ENCODE peak calls at places on chromosomes 12 and 14, in eight cellular contexts. One of them, this sample, is unnamed.

GRCh38 chr12:55687746-55688145 is 20.0 kb downstream of the ITGA7 start:
- DNase-seq in lung: no peak
- DNase-seq in gastrocnemius medialis: no peak
- DNase-seq in left ventricle myocardium inferior: no peak
- DNase-seq in A549: no peak
- DNase-seq in fibroblast of lung: no peak
- DNase-seq in tibial artery: no peak
- DNase-seq in mammary epithelial cell: peak; percentile 23
- DNase-seq in this sample: no peak

GRCh38 chr14:33908540-33909223 is 42.2 kb downstream of the EGLN3 start:
- DNase-seq in lung: no peak
- DNase-seq in gastrocnemius medialis: no peak
- DNase-seq in left ventricle myocardium inferior: no peak
- DNase-seq in A549: no peak
- DNase-seq in fibroblast of lung: no peak
- DNase-seq in tibial artery: no peak
- DNase-seq in mammary epithelial cell: no peak
- DNase-seq in this sample: no peak

GRCh38 chr14:50303744-50304471 is 8.1 kb downstream of the L2HGDH start:
- DNase-seq in lung: peak; percentile 47
- DNase-seq in gastrocnemius medialis: peak; percentile 38
- DNase-seq in left ventricle myocardium inferior: peak; percentile 17
- DNase-seq in A549: no peak
- DNase-seq in fibroblast of lung: peak; percentile 75
- DNase-seq in tibial artery: no peak
- DNase-seq in mammary epithelial cell: no peak
- DNase-seq in this sample: no peak

GRCh38 chr14:35221462-35221861 is 70.7 kb upstream of the PSMA6 start:
- DNase-seq in lung: no peak
- DNase-seq in gastrocnemius medialis: no peak
- DNase-seq in left ventricle myocardium inferior: no peak
- DNase-seq in A549: no peak
- DNase-seq in fibroblast of lung: no peak
- DNase-seq in tibial artery: no peak
- DNase-seq in mammary epithelial cell: no peak
- DNase-seq in this sample: no peak

GRCh38 chr12:51863921-51864700 is 15.6 kb upstream of the FIGNL2 start:
- DNase-seq in lung: no peak
- DNase-seq in gastrocnemius medialis: no peak
- DNase-seq in left ventricle myocardium inferior: no peak
- DNase-seq in A549: no peak
- DNase-seq in fibroblast of lung: no peak
- DNase-seq in tibial artery: no peak
- DNase-seq in mammary epithelial cell: no peak
- DNase-seq in this sample: no peak

GRCh38 chr14:105212541-105213305 is 31.6 kb upstream of the NUDT14 start:
- DNase-seq in lung: no peak
- DNase-seq in gastrocnemius medialis: no peak
- DNase-seq in left ventricle myocardium inferior: no peak
- DNase-seq in A549: no peak
- DNase-seq in fibroblast of lung: no peak
- DNase-seq in tibial artery: no peak
- DNase-seq in mammary epithelial cell: no peak
- DNase-seq in this sample: no peak

GRCh38 chr14:91897121-91897701 is 29.9 kb upstream of the TC2N start:
- DNase-seq in lung: peak; percentile 70
- DNase-seq in gastrocnemius medialis: peak; percentile 48
- DNase-seq in left ventricle myocardium inferior: peak; percentile 62
- DNase-seq in A549: no peak
- DNase-seq in fibroblast of lung: peak; percentile 85
- DNase-seq in tibial artery: peak; percentile 82
- DNase-seq in mammary epithelial cell: peak; percentile 17
- DNase-seq in this sample: no peak

GRCh38 chr14:101508196-101508947 is 52.9 kb upstream of the DIO3 start:
- DNase-seq in lung: no peak
- DNase-seq in gastrocnemius medialis: peak; percentile 6
- DNase-seq in left ventricle myocardium inferior: peak; percentile 8
- DNase-seq in A549: no peak
- DNase-seq in fibroblast of lung: no peak
- DNase-seq in tibial artery: peak; percentile 15
- DNase-seq in mammary epithelial cell: no peak
- DNase-seq in this sample: no peak

GRCh38 chr12:108638141-108638823 is 4.6 kb upstream of the SELPLG start:
- DNase-seq in lung: no peak
- DNase-seq in gastrocnemius medialis: peak; percentile 29
- DNase-seq in left ventricle myocardium inferior: no peak
- DNase-seq in A549: no peak
- DNase-seq in fibroblast of lung: no peak
- DNase-seq in tibial artery: peak; percentile 41
- DNase-seq in mammary epithelial cell: no peak
- DNase-seq in this sample: no peak

GRCh38 chr12:56873382-56873781 is 60.8 kb downstream of the SDR9C7 start:
- DNase-seq in lung: no peak
- DNase-seq in gastrocnemius medialis: no peak
- DNase-seq in left ventricle myocardium inferior: no peak
- DNase-seq in A549: no peak
- DNase-seq in fibroblast of lung: no peak
- DNase-seq in tibial artery: no peak
- DNase-seq in mammary epithelial cell: no peak
- DNase-seq in this sample: no peak

GRCh38 chr14:55901281-55901680 is 216.9 kb upstream of the PELI2 start:
- DNase-seq in lung: no peak
- DNase-seq in gastrocnemius medialis: no peak
- DNase-seq in left ventricle myocardium inferior: no peak
- DNase-seq in A549: no peak
- DNase-seq in fibroblast of lung: no peak
- DNase-seq in tibial artery: no peak
- DNase-seq in mammary epithelial cell: no peak
- DNase-seq in this sample: no peak

GRCh38 chr12:114013601-114014345 is 47.6 kb upstream of the RBM19 start:
- DNase-seq in lung: no peak
- DNase-seq in gastrocnemius medialis: no peak
- DNase-seq in left ventricle myocardium inferior: no peak
- DNase-seq in A549: no peak
- DNase-seq in fibroblast of lung: peak; percentile 47
- DNase-seq in tibial artery: no peak
- DNase-seq in mammary epithelial cell: peak; percentile 1
- DNase-seq in this sample: no peak

GRCh38 chr12:3832738-3833137 is 40.5 kb downstream of the PARP11 start:
- DNase-seq in lung: no peak
- DNase-seq in gastrocnemius medialis: no peak
- DNase-seq in left ventricle myocardium inferior: no peak
- DNase-seq in A549: no peak
- DNase-seq in fibroblast of lung: peak; percentile 7
- DNase-seq in tibial artery: no peak
- DNase-seq in mammary epithelial cell: no peak
- DNase-seq in this sample: no peak

GRCh38 chr14:68233385-68233784 is 413.8 kb downstream of the RAD51B start:
- DNase-seq in lung: no peak
- DNase-seq in gastrocnemius medialis: no peak
- DNase-seq in left ventricle myocardium inferior: no peak
- DNase-seq in A549: no peak
- DNase-seq in fibroblast of lung: no peak
- DNase-seq in tibial artery: no peak
- DNase-seq in mammary epithelial cell: no peak
- DNase-seq in this sample: no peak

GRCh38 chr12:76138656-76139055 is 54.2 kb upstream of the NAP1L1 start:
- DNase-seq in lung: no peak
- DNase-seq in gastrocnemius medialis: no peak
- DNase-seq in left ventricle myocardium inferior: no peak
- DNase-seq in A549: no peak
- DNase-seq in fibroblast of lung: no peak
- DNase-seq in tibial artery: no peak
- DNase-seq in mammary epithelial cell: no peak
- DNase-seq in this sample: no peak

GRCh38 chr14:90728951-90729350 is 87.3 kb downstream of the TTC7B start:
- DNase-seq in lung: no peak
- DNase-seq in gastrocnemius medialis: no peak
- DNase-seq in left ventricle myocardium inferior: no peak
- DNase-seq in A549: no peak
- DNase-seq in fibroblast of lung: no peak
- DNase-seq in tibial artery: no peak
- DNase-seq in mammary epithelial cell: no peak
- DNase-seq in this sample: no peak

GRCh38 chr12:28360253-28360652 is 170.0 kb downstream of the CCDC91 start:
- DNase-seq in lung: no peak
- DNase-seq in gastrocnemius medialis: no peak
- DNase-seq in left ventricle myocardium inferior: no peak
- DNase-seq in A549: no peak
- DNase-seq in fibroblast of lung: no peak
- DNase-seq in tibial artery: no peak
- DNase-seq in mammary epithelial cell: no peak
- DNase-seq in this sample: no peak

GRCh38 chr12:115325858-115326257 is 641.9 kb upstream of the TBX3 start:
- DNase-seq in lung: no peak
- DNase-seq in gastrocnemius medialis: no peak
- DNase-seq in left ventricle myocardium inferior: no peak
- DNase-seq in A549: no peak
- DNase-seq in fibroblast of lung: no peak
- DNase-seq in tibial artery: no peak
- DNase-seq in mammary epithelial cell: no peak
- DNase-seq in this sample: no peak

GRCh38 chr12:76813972-76814371 is 50.1 kb downstream of the ZDHHC17 start:
- DNase-seq in lung: no peak
- DNase-seq in gastrocnemius medialis: no peak
- DNase-seq in left ventricle myocardium inferior: no peak
- DNase-seq in A549: no peak
- DNase-seq in fibroblast of lung: no peak
- DNase-seq in tibial artery: no peak
- DNase-seq in mammary epithelial cell: no peak
- DNase-seq in this sample: no peak

GRCh38 chr14:88463318-88463717 is 77.9 kb downstream of the SPATA7 start:
- DNase-seq in lung: no peak
- DNase-seq in gastrocnemius medialis: no peak
- DNase-seq in left ventricle myocardium inferior: no peak
- DNase-seq in A549: peak; percentile 39
- DNase-seq in fibroblast of lung: no peak
- DNase-seq in tibial artery: no peak
- DNase-seq in mammary epithelial cell: no peak
- DNase-seq in this sample: no peak

DNA sequence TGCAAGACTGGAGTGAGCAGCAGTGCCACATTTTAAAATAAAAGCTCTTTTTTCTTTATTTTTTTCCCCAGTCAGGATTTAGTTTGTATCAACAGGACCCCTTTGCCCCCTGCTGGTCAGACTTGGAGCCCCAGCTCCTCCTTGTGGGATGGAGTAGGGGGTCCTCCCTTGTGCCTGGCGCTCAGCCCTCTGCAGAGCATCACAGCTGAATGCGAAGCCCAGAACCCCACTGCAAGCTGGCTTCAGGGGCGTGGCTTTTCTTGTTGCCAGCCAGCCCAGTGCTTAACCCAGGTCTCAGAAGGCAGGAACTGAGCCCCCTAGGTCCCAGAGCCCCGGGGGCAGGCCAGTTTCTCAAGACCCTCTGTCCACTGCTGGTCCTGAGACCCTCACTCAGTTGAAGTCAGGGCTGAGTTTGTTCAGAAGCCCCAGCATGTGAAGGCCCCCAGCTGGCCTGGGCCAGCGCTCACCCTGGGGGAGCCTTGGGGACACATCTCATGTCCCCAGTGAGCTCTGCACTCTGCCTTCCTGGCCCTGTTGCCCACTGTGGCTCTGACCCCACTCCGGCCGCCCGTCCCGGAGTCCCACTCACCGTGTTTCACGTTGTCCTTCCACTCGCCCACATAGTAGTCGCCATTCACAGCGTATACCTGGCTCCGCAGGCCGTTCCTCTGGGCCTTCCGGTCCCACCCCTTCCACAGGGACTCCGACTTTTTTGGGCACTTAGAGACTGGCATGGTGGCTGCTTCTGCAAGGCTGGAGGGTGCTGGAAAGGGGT is 517 bp downstream of the MORN3 start:
- DNase-seq in lung: no peak
- DNase-seq in gastrocnemius medialis: no peak
- DNase-seq in left ventricle myocardium inferior: no peak
- DNase-seq in A549: peak; percentile 57
- DNase-seq in fibroblast of lung: peak; percentile 42
- DNase-seq in tibial artery: no peak
- DNase-seq in mammary epithelial cell: no peak
- DNase-seq in this sample: no peak
- TF ChIP-seq CTCF in lung: peak; percentile 7
- TF ChIP-seq CTCF in gastrocnemius medialis: peak; percentile 63
- TF ChIP-seq CTCF in left ventricle myocardium inferior: peak; percentile 65
- TF ChIP-seq CTCF in A549: peak; percentile 57
- TF ChIP-seq CTCF in fibroblast of lung: peak; percentile 64
- TF ChIP-seq CTCF in tibial artery: peak; percentile 42
- TF ChIP-seq CTCF in mammary epithelial cell: peak; percentile 51
- TF ChIP-seq CTCF in this sample: peak; percentile 69

DNA sequence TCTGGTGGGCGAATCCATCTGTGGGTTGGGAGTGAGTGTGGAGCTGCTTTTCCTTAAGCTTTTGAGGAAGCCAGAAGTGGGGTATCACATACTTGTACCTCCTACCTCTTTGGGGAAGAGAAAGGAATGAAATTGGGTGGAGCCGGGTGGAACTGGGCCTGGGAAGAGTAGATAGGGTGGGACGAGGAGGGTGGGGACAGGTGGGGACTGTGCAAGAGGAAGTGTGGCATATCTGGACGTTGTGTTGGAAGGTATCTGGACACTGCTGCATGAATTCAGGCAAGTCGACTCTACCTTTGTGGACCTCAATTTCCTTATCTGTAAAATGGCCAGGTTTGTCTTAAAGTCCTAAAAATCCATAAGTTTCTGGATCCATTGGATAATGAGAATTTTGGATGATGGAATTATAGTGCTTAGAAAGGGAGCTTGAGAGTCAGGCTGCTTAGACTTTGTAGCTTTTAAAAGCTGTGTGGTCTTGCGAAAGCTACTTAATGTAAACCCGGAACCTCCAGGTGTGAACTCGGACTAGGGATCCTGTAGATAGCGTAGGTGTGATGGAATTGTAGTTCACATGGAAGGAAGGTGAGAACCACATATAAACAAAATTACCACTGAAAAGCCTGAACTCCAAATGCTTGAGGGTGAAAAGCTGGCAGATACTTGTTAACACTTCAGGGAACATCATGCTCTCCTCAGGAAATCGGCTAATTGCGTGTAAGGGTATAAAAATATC is 2.1 kb downstream of the VRTN start:
- DNase-seq in lung: no peak
- DNase-seq in gastrocnemius medialis: no peak
- DNase-seq in left ventricle myocardium inferior: no peak
- DNase-seq in A549: no peak
- DNase-seq in fibroblast of lung: no peak
- DNase-seq in tibial artery: no peak
- DNase-seq in mammary epithelial cell: no peak
- DNase-seq in this sample: no peak
- H3K4me1 ChIP-seq in lung: no peaks in the 10 kb centered on the region
- H3K4me1 ChIP-seq in gastrocnemius medialis: no peaks in the 10 kb centered on the region
- H3K4me1 ChIP-seq in left ventricle myocardium inferior: no peaks in the 10 kb centered on the region
- H3K4me1 ChIP-seq in A549: no peaks in the 10 kb centered on the region
- H3K4me1 ChIP-seq in fibroblast of lung: no peaks in the 10 kb centered on the region
- H3K4me1 ChIP-seq in tibial artery: no peaks in the 10 kb centered on the region
- H3K4me1 ChIP-seq in mammary epithelial cell: no peaks in the 10 kb centered on the region
- H3K4me1 ChIP-seq in this sample: no peaks in the 10 kb centered on the region

GRCh38 chr12:79850610-79851299 is 84.1 kb downstream of the PPP1R12A start:
- DNase-seq in lung: no peak
- DNase-seq in gastrocnemius medialis: no peak
- DNase-seq in left ventricle myocardium inferior: no peak
- DNase-seq in A549: no peak
- DNase-seq in fibroblast of lung: no peak
- DNase-seq in tibial artery: no peak
- DNase-seq in mammary epithelial cell: no peak
- DNase-seq in this sample: no peak
- H3K27ac ChIP-seq in lung: no peak overlapping the region
- H3K27ac ChIP-seq in gastrocnemius medialis: no peak overlapping the region
- H3K27ac ChIP-seq in left ventricle myocardium inferior: no peak overlapping the region
- H3K27ac ChIP-seq in A549: no peak overlapping the region
- H3K27ac ChIP-seq in fibroblast of lung: no peak overlapping the region
- H3K27ac ChIP-seq in tibial artery: no peak overlapping the region
- H3K27ac ChIP-seq in mammary epithelial cell: no peak overlapping the region
- H3K27ac ChIP-seq in this sample: no peak overlapping the region

GRCh38 chr14:99117671-99118045 is 154.3 kb downstream of the BCL11B start:
- DNase-seq in lung: peak; percentile 21
- DNase-seq in gastrocnemius medialis: no peak
- DNase-seq in left ventricle myocardium inferior: no peak
- DNase-seq in A549: no peak
- DNase-seq in fibroblast of lung: no peak
- DNase-seq in tibial artery: no peak
- DNase-seq in mammary epithelial cell: no peak
- DNase-seq in this sample: no peak
- TF ChIP-seq CTCF in lung: no peak
- TF ChIP-seq CTCF in gastrocnemius medialis: no peak
- TF ChIP-seq CTCF in left ventricle myocardium inferior: no peak
- TF ChIP-seq CTCF in A549: no peak
- TF ChIP-seq CTCF in fibroblast of lung: no peak
- TF ChIP-seq CTCF in tibial artery: no peak
- TF ChIP-seq CTCF in mammary epithelial cell: no peak
- TF ChIP-seq CTCF in this sample: no peak